ENCODE peak calls at places on chromosomes 3 and 15, in ten cellular contexts. D is GM12878, M is breast epithelium, J is sigmoid colon, K is HCT116, E is stomach, Z is endothelial cell of umbilical vein, G is spleen, Y is GM12892, B is HepG2. F is an unnamed sample.

GRCh38 chr15:70650567-70650966 is 112.8 kb downstream of the UACA start:
- DNase-seq in E (no peak), D (no peak), B (no peak), J (no peak), M (no peak), G (no peak), K (no peak), Z (peak), Y (no peak), F (no peak)

GRCh38 chr3:17969985-17970568 is 227.6 kb upstream of the TBC1D5 start:
- DNase-seq in E (no peak), Y (no peak), B (no peak), G (no peak), D (no peak), K (no peak), M (no peak), Z (no peak), J (no peak), F (no peak)

GRCh38 chr3:47916201-47916600 is 100.0 kb downstream of the MAP4 start:
- DNase-seq in B (no peak), M (no peak), Y (no peak), E (no peak), J (no peak), G (no peak), K (no peak), Z (no peak), D (no peak), F (no peak)

GRCh38 chr3:41002104-41002503 is 197.2 kb upstream of the CTNNB1 start:
- DNase-seq in D (no peak), G (no peak), Y (no peak), J (no peak), Z (no peak), B (no peak), M (no peak), E (no peak), K (no peak), F (no peak)

GRCh38 chr3:178802993-178803693 is 266.9 kb downstream of the KCNMB2 start:
- DNase-seq in D (no peak), G (no peak), J (no peak), Z (no peak), B (no peak), E (no peak), M (no peak), K (no peak), Y (no peak), F (no peak)

GRCh38 chr3:192750201-192750600 is 22.9 kb upstream of the FGF12 start:
- DNase-seq in D (no peak), M (no peak), G (no peak), J (no peak), B (no peak), E (no peak), Y (no peak), K (no peak), Z (no peak), F (no peak)

GRCh38 chr3:97232635-97233034 is 418.2 kb downstream of the EPHA6 start:
- DNase-seq in Y (no peak), Z (no peak), E (peak), J (peak), D (no peak), B (no peak), K (no peak), M (peak), G (no peak), F (no peak)

GRCh38 chr15:74193305-74193718 is 9.3 kb downstream of the STRA6 start:
- DNase-seq in K (peak), E (no peak), G (no peak), J (no peak), D (peak), Y (no peak), M (no peak), Z (no peak), B (no peak), F (no peak)

GRCh38 chr3:77539014-77539413 is 499.1 kb downstream of the ROBO2 start:
- DNase-seq in G (no peak), E (no peak), Y (no peak), K (no peak), M (no peak), J (no peak), B (no peak), D (no peak), Z (no peak), F (no peak)

DNA sequence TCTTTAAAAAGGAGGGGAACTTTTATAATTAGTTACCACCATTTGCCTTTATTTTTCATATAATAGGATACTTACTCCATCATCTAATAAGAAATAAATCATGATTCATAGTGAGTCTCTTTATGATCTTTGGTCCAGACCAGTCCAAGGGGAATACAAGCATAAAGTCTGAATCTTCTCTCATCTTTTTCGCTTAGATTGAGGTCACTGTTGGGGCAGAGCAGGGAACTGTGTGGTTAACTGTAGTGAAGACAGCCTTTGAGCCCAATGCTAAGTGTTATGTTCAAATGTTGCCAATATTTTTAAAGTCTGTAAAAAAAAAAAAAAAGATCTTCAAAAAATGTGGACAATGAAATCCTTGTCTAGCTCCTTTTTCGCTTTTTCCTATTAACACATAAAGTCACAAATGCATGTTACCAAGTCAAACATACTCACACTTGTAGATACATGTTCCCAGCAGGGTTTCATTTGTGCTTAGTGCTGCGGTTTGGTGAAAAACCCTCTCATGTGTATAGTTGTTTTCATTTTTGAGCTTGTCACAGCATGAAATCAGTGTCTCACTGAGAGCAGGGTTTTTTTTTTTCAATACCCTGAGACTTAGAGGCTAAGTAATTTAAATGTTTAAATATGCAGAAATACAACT is 72.1 kb downstream of the EPHA3 start:
- DNase-seq in B (no peak), G (no peak), D (peak), Z (no peak), Y (no peak), K (no peak), E (no peak), J (no peak), M (no peak), F (no peak)
- TF ChIP-seq POLR2AphosphoS5 in B (no peak), G (no peak), D (no peak), Z (no peak), Y (no peak), K (no peak), E (no peak), J (no peak), M (no peak), F (no peak)

DNA sequence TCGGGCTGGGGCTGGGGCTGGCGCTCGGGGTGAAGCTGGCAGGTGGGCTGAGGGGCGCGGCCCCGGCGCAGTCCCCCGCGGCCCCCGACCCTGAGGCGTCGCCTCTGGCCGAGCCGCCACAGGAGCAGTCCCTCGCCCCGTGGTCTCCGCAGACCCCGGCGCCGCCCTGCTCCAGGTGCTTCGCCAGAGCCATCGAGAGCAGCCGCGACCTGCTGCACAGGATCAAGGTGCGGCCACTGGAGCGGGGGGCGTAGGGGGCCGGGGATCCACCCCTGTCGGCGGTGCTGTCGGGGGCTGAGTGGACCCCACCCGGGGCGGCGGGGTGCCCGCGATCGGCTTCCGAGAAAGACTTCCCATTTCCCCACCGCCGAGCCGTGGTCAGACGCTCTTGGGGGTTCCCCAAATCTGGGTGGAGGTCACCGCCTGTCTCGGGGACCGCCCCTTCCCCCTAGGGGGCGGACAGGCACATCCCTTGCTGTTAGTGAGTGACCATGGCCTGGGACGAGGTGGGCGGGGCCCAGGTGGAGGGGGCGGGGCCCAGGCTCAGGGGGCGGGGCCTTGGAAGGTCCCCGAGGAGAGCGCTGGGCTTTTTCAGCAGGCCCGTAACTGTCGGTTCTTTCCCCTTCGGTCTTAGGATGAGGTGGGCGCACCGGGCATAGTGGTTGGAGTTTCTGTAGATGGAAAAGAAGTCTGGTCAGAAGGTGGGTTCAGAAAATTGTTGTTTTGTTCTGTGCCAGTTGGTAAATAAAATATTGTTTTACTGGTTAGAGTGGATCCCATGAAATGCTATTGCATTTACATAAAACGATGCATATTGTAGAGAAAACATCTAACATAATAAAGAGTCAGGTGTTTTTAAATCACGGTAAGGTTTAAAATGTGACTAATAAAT is 587 bp downstream of the LACTB start:
- DNase-seq in D (peak), J (peak), G (peak), B (peak), Z (peak), Y (peak), E (peak), M (peak), K (peak), F (peak)
- TF ChIP-seq POLR2A in D (no peak), J (no peak), G (no peak), B (peak), Z (peak), Y (no peak), E (no peak), M (no peak), K (no peak), F (no peak)

DNA sequence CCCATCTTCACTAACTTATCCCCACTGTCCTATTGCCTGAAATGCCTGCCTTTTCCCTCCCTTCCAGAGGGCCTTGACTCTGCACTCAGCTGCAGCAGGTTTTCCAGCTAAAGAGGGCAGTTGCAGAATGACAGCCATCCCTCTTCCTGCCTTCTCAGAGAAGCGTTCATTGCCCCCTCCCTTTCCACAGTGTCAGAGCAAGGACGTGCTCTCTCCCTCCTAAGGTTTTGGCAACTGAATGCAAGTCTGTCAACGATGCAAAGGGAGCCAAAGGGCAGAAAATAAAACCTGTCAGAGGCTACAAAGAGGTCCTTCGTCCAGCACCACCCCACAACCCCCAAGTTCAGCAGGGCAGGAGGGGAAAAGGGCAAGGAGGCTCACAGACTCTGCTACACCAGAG is 230.1 kb upstream of the THBS1 start:
- DNase-seq in M (no peak), D (no peak), J (no peak), E (no peak), K (no peak), B (no peak), Z (no peak), G (no peak), Y (no peak), F (no peak)
- TF ChIP-seq POLR2AphosphoS5 in M (no peak), D (no peak), J (no peak), E (no peak), K (no peak), B (no peak), Z (no peak), G (no peak), Y (no peak), F (no peak)

DNA sequence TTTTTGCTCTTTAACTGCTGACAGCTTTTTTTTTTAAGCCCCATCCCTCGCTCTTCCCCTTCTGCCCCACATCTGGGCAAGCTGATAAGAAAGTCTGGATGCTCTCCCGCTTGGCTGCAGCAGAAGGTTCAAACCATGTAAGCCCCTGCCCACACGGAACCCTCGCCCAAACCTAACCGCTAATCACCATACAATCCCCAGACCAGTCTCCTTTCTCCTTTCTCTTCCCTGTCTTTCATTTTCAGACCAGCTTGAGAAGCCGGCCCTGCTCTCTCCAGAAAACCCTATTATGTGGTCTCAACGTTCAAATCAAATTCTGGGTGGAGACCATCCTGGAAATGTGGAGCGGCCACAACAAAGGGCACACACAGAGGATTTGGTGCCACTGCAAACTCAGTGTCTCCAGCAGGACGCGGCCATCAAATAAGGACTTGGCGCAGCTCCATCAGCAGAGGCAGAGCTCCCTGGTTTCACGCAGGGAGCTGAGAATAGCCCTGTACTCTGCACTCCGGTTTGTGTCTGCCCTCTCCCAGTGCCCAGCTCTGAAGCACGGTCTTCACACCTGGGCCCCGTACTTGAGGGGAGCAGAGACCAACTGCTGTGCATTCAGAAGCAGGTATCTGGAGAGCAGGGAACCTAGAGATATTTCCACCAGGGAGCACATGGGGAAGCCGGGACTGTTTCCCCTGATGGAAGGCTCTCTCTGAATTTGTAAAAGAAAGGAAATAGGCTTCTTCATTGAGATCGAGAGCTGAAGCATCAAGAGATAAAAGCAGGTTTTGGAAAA is 92.6 kb downstream of the XXYLT1 start:
- DNase-seq in B (no peak), J (peak), G (no peak), Z (peak), E (peak), M (no peak), D (no peak), Y (no peak), K (no peak), F (no peak)
- TF ChIP-seq POLR2A in B (no peak), J (no peak), G (no peak), Z (no peak), E (no peak), M (no peak), D (no peak), Y (no peak), K (no peak), F (no peak)

GRCh38 chr3:29280675-29281264 is at the start of gene RBMS3:
- DNase-seq in E (peak), B (no peak), Y (no peak), G (peak), M (peak), J (peak), D (peak), Z (peak), K (peak), F (no peak)
- TF ChIP-seq POLR2AphosphoS5 in E (peak), B (no peak), Y (no peak), G (no peak), M (no peak), J (peak), D (no peak), Z (peak), K (no peak), F (no peak)

F was measured in GM12891.